ENCODE peak calls at places on chromosomes 7 and 10, in six cellular contexts. Y is nephron progenitor cell, P is left lobe of liver, F is T-cell, B is LoVo, T is ascending aorta. E is an unnamed sample.

GRCh38 chr7:142632291-142633134 is 116.8 kb upstream of the PRSS1 start:
- DNase-seq in Y (peak), P (peak), F (peak), B (peak), T (no peak), E (peak)

GRCh38 chr7:138822867-138823535 is 25.0 kb upstream of the ATP6V0A4 start:
- DNase-seq in Y (no peak), P (no peak), F (no peak), B (no peak), T (no peak), E (no peak)

GRCh38 chr10:95249467-95249866 is 41.3 kb downstream of the PDLIM1 start:
- DNase-seq in Y (no peak), P (no peak), F (no peak), B (no peak), T (no peak), E (no peak)

GRCh38 chr7:41996381-41997035 is 240.5 kb downstream of the GLI3 start:
- DNase-seq in Y (no peak), P (no peak), F (no peak), B (no peak), T (no peak), E (no peak)

GRCh38 chr7:17434841-17435692 is 136.6 kb downstream of the AHR start:
- DNase-seq in Y (no peak), P (no peak), F (no peak), B (peak), T (no peak), E (no peak)

GRCh38 chr7:101941481-101942383 is 124.3 kb downstream of the CUX1 start:
- DNase-seq in Y (no peak), P (no peak), F (no peak), B (peak), T (no peak), E (no peak)

GRCh38 chr7:131327049-131327625 is 539 bp upstream of the MKLN1 start:
- DNase-seq in Y (no peak), P (no peak), F (no peak), B (peak), T (peak), E (no peak)

GRCh38 chr7:27080844-27081423 is 14.9 kb downstream of the HOXA1 start:
- DNase-seq in Y (no peak), P (no peak), F (no peak), B (no peak), T (no peak), E (no peak)

GRCh38 chr10:9193120-9193519 is 1138.6 kb downstream of the GATA3 start:
- DNase-seq in Y (no peak), P (no peak), F (no peak), B (no peak), T (no peak), E (no peak)

GRCh38 chr10:103265712-103266329 is 11.1 kb upstream of the INA start:
- DNase-seq in Y (peak), P (no peak), F (peak), B (peak), T (no peak), E (peak)

GRCh38 chr10:117134084-117135025 is 3.7 kb downstream of the VAX1 start:
- DNase-seq in Y (peak), P (no peak), F (no peak), B (no peak), T (no peak), E (no peak)

GRCh38 chr10:28250782-28251181 is 52.1 kb downstream of the MPP7 start:
- DNase-seq in Y (no peak), P (no peak), F (no peak), B (peak), T (no peak), E (no peak)

GRCh38 chr7:117157121-117157870 is 165.6 kb downstream of the WNT2 start:
- DNase-seq in Y (no peak), P (peak), F (no peak), B (peak), T (no peak), E (no peak)

GRCh38 chr7:130990178-130990832 is 256.3 kb upstream of the KLF14 start:
- DNase-seq in Y (no peak), P (no peak), F (peak), B (no peak), T (no peak), E (peak)

GRCh38 chr7:101507791-101508252 is 121.3 kb downstream of the MYL10 start:
- DNase-seq in Y (peak), P (no peak), F (peak), B (peak), T (no peak), E (peak)

GRCh38 chr7:3691478-3692151 is 390.6 kb downstream of the SDK1 start:
- DNase-seq in Y (no peak), P (no peak), F (no peak), B (no peak), T (no peak), E (no peak)

GRCh38 chr10:43292745-43293676 is 26.1 kb upstream of the RASGEF1A start:
- DNase-seq in Y (peak), P (peak), F (peak), B (peak), T (no peak), E (no peak)

GRCh38 chr10:131636116-131636515 is 264.7 kb upstream of the PPP2R2D start:
- DNase-seq in Y (no peak), P (no peak), F (no peak), B (no peak), T (no peak), E (no peak)

GRCh38 chr7:116528008-116528789 is 3.4 kb downstream of the CAV1 start:
- DNase-seq in Y (no peak), P (no peak), F (no peak), B (no peak), T (no peak), E (no peak)

GRCh38 chr10:127196227-127196954 is at the start of gene INSYN2A:
- DNase-seq in Y (peak), P (no peak), F (no peak), B (no peak), T (no peak), E (no peak)

GRCh38 chr7:32496052-32496813 is 944 bp downstream of the AVL9 start:
- DNase-seq in Y (no peak), P (no peak), F (no peak), B (no peak), T (no peak), E (no peak)

GRCh38 chr10:12777840-12778585 is 223.5 kb downstream of the CCDC3 start:
- DNase-seq in Y (no peak), P (no peak), F (no peak), B (no peak), T (no peak), E (no peak)

GRCh38 chr10:132938472-132939329 is 3.7 kb downstream of the CFAP46 start:
- DNase-seq in Y (peak), P (peak), F (no peak), B (no peak), T (no peak), E (no peak)

GRCh38 chr10:70144372-70145110 is 2.0 kb downstream of the TYSND1 start:
- DNase-seq in Y (no peak), P (no peak), F (no peak), B (no peak), T (no peak), E (no peak)

GRCh38 chr10:17512341-17513001 is 58.1 kb upstream of the ST8SIA6 start:
- DNase-seq in Y (no peak), P (no peak), F (no peak), B (peak), T (no peak), E (no peak)

GRCh38 chr7:2936891-2937580 is 92.9 kb upstream of the GNA12 start:
- DNase-seq in Y (no peak), P (no peak), F (no peak), B (no peak), T (no peak), E (no peak)

GRCh38 chr10:29078919-29079318 is 210.0 kb upstream of the LYZL1 start:
- DNase-seq in Y (no peak), P (no peak), F (no peak), B (no peak), T (no peak), E (no peak)

GRCh38 chr10:47354162-47354561 is 6.0 kb downstream of the RBP3 start:
- DNase-seq in Y (no peak), P (no peak), F (no peak), B (no peak), T (no peak), E (no peak)

GRCh38 chr10:34906021-34906965 is 91.2 kb upstream of the PARD3 start:
- DNase-seq in Y (peak), P (no peak), F (no peak), B (no peak), T (no peak), E (no peak)

GRCh38 chr10:48557511-48558123 is 47.3 kb downstream of the ARHGAP22 start:
- DNase-seq in Y (no peak), P (peak), F (no peak), B (no peak), T (no peak), E (no peak)

GRCh38 chr10:12597800-12598750 is 248.7 kb downstream of the CAMK1D start:
- DNase-seq in Y (no peak), P (no peak), F (no peak), B (no peak), T (no peak), E (no peak)

GRCh38 chr7:98202367-98203195 is 8.7 kb upstream of the BHLHA15 start:
- DNase-seq in Y (no peak), P (no peak), F (peak), B (no peak), T (no peak), E (peak)

GRCh38 chr10:104441601-104442000 is 88.0 kb downstream of the CFAP58 start:
- DNase-seq in Y (no peak), P (no peak), F (no peak), B (no peak), T (no peak), E (no peak)

GRCh38 chr7:157440346-157441022 is 103.7 kb downstream of the DNAJB6 start:
- DNase-seq in Y (no peak), P (peak), F (no peak), B (no peak), T (no peak), E (no peak)

GRCh38 chr7:8430643-8431042 is 2.8 kb upstream of the NXPH1 start:
- DNase-seq in Y (no peak), P (no peak), F (no peak), B (no peak), T (no peak), E (no peak)

GRCh38 chr7:73715648-73716317 is 3.7 kb downstream of the STX1A start:
- DNase-seq in Y (peak), P (no peak), F (no peak), B (peak), T (no peak), E (no peak)

GRCh38 chr7:135597926-135598305 is 40.2 kb downstream of the NUP205 start:
- DNase-seq in Y (no peak), P (no peak), F (no peak), B (no peak), T (no peak), E (no peak)

GRCh38 chr10:47336387-47337134 is 11.6 kb upstream of the RBP3 start:
- DNase-seq in Y (no peak), P (no peak), F (no peak), B (no peak), T (no peak), E (no peak)

GRCh38 chr10:33862706-33863105 is 528.2 kb upstream of the NRP1 start:
- DNase-seq in Y (no peak), P (no peak), F (no peak), B (no peak), T (no peak), E (no peak)